ENCODE peak calls at places on chromosome 6, in seven cellular contexts. X is tibial nerve, E is upper lobe of right lung, W is adrenal gland, T is tibial artery, Y is SK-N-SH, U is mammary epithelial cell. B is an unnamed sample.

GRCh38 chr6:51322505-51322904 is 503.8 kb downstream of the TFAP2B start:
- DNase-seq in Y (no peak), W (no peak), E (no peak), U (no peak), X (no peak), T (no peak), B (no peak)

GRCh38 chr6:145815351-145815772 is 767 bp upstream of the FBXO30 start:
- DNase-seq in X (no peak), T (peak; percentile 58), U (no peak), W (peak; percentile 65), Y (peak; percentile 74), E (no peak), B (peak; percentile 21)

GRCh38 chr6:168264593-168265335 is 54.8 kb downstream of the DACT2 start:
- DNase-seq in X (no peak), E (peak; percentile 55), U (no peak), T (peak; percentile 31), Y (no peak), W (no peak), B (no peak)

GRCh38 chr6:133170602-133171001 is 70.6 kb upstream of the EYA4 start:
- DNase-seq in X (no peak), T (no peak), Y (no peak), E (no peak), U (peak; percentile 50), W (no peak), B (no peak)

GRCh38 chr6:54191460-54191859 is 80.2 kb downstream of the MLIP start:
- DNase-seq in Y (no peak), E (no peak), U (peak; percentile 10), T (no peak), W (no peak), X (no peak), B (peak; percentile 87)

GRCh38 chr6:166927942-166928643 is 28.3 kb downstream of the RNASET2 start:
- DNase-seq in X (no peak), E (no peak), T (no peak), W (peak; percentile 49), Y (peak; percentile 47), U (no peak), B (no peak)

GRCh38 chr6:10633216-10633615 is 61.2 kb downstream of the C6orf52 start:
- DNase-seq in U (peak; percentile 94), X (no peak), Y (no peak), W (no peak), E (no peak), T (no peak), B (peak; percentile 82)

GRCh38 chr6:131765853-131766135 is 42.0 kb upstream of the ENPP1 start:
- DNase-seq in T (no peak), Y (no peak), E (no peak), W (no peak), U (no peak), X (no peak), B (no peak)

GRCh38 chr6:147787407-147787806 is 278.9 kb downstream of the SAMD5 start:
- DNase-seq in Y (no peak), E (no peak), W (no peak), T (no peak), U (no peak), X (no peak), B (no peak)

GRCh38 chr6:33817520-33817919 is 13.7 kb upstream of the MLN start:
- DNase-seq in W (no peak), T (no peak), E (no peak), X (no peak), U (no peak), Y (no peak), B (no peak)

GRCh38 chr6:145349950-145350510 is 385.3 kb downstream of the EPM2A start:
- DNase-seq in E (no peak), X (no peak), Y (no peak), U (no peak), W (no peak), T (no peak), B (no peak)

GRCh38 chr6:151630387-151630786 is 136.6 kb downstream of the CCDC170 start:
- DNase-seq in E (no peak), Y (no peak), W (no peak), U (no peak), T (no peak), X (no peak), B (no peak)

GRCh38 chr6:13268914-13269532 is 59.3 kb downstream of the TBC1D7 start:
- DNase-seq in W (no peak), T (peak; percentile 27), U (peak; percentile 55), Y (no peak), E (no peak), X (no peak), B (peak; percentile 79)

GRCh38 chr6:122075084-122075760 is 324.2 kb upstream of the HSF2 start:
- DNase-seq in U (no peak), Y (no peak), T (no peak), E (no peak), X (no peak), W (no peak), B (no peak)

GRCh38 chr6:1251198-1252155 is 60.4 kb upstream of the FOXQ1 start:
- DNase-seq in W (no peak), E (no peak), U (no peak), X (no peak), T (no peak), Y (no peak), B (no peak)

GRCh38 chr6:151291145-151292055 is 51.6 kb downstream of the AKAP12 start:
- DNase-seq in U (no peak), W (peak; percentile 77), X (peak; percentile 16), Y (peak; percentile 39), E (no peak), T (peak; percentile 84), B (peak; percentile 94)

GRCh38 chr6:39934060-39934757 is at the start of gene MOCS1:
- DNase-seq in W (peak; percentile 92), E (peak; percentile 91), Y (peak; percentile 93), X (peak; percentile 80), T (peak; percentile 94), U (peak; percentile 48), B (peak; percentile 61)

GRCh38 chr6:163405412-163406309 is 8.9 kb upstream of the QKI start:
- DNase-seq in E (peak; percentile 89), X (peak; percentile 45), T (peak; percentile 85), W (peak; percentile 88), Y (peak; percentile 51), U (no peak), B (peak; percentile 30)
- H3K27ac ChIP-seq in E (peak overlapping the region; percentile 90), X (peak overlapping the region; percentile 84), T (peak overlapping the region; percentile 86), W (peak overlapping the region; percentile 85), Y (no peak overlapping the region), U (no peak overlapping the region), B (peak overlapping the region; percentile 11)

DNA sequence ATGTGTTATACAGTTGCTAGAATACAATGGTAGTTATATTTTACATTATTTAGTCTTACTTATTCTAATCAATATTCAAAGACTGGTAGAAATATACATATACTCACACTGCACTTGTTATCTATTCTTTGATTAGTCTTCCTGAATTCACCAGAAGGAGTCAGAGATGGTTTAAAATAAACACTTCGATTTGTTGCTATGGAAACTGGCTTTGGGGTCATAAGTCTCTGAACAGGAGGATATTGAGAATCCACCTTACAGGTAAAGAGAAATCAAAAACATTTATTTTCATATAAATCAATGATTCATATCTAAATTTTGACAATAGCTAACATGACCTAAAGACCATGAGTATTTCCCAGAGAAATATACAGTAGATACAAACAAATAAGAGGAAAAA is 41.6 kb downstream of the NUP153 start:
- DNase-seq in W (no peak), Y (no peak), U (no peak), E (no peak), T (no peak), X (no peak), B (no peak)
- H3K4me1 ChIP-seq in W (no peaks in the 10 kb centered on the region), Y (no peaks in the 10 kb centered on the region), U (no peaks in the 10 kb centered on the region), E (no peaks in the 10 kb centered on the region), T (no peaks in the 10 kb centered on the region), X (no peaks in the 10 kb centered on the region), B (no peaks in the 10 kb centered on the region)

GRCh38 chr6:69019832-69020231 is 384.8 kb downstream of the ADGRB3 start:
- DNase-seq in T (no peak), E (no peak), X (no peak), Y (no peak), W (no peak), U (no peak), B (peak; percentile 18)
- H3K27ac ChIP-seq in T (no peak overlapping the region), E (no peak overlapping the region), X (no peak overlapping the region), Y (no peak overlapping the region), W (no peak overlapping the region), U (no peak overlapping the region), B (no peak overlapping the region)

GRCh38 chr6:157079277-157079676 is 244.0 kb downstream of the TMEM242 start:
- DNase-seq in T (no peak), U (no peak), E (no peak), X (no peak), Y (no peak), W (no peak), B (no peak)
- H3K4me1 ChIP-seq in T (no peaks in the 10 kb centered on the region), U (no peaks in the 10 kb centered on the region), E (no peaks in the 10 kb centered on the region), X (peaks cover 7% of the 10 kb centered on the region), Y (peaks cover 21% of the 10 kb centered on the region), W (no peaks in the 10 kb centered on the region), B (no peaks in the 10 kb centered on the region)

DNA sequence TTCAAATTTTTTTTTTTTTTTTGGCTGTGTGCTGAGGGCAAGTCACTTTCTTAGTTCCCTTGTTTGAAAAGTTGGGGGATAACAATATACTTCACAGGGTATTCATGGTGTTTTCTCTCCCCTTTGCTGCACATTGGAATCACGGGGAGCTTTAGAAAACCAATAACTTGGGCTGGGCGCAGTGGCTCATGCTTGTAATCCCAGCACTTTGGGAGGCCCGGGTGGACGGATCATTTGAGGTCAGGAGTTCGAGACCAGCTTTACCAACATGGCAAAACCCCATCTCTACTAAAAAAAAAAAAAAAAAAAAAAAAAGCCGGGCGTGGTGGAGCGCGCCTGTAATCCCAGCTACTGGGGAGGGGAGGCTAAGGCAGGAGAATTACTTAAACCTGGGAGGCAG is 15.9 kb downstream of the SRSF3 start:
- DNase-seq in W (peak; percentile 51), X (no peak), T (peak; percentile 37), E (no peak), U (no peak), Y (no peak), B (no peak)
- H3K27ac ChIP-seq in W (no peak overlapping the region), X (no peak overlapping the region), T (no peak overlapping the region), E (no peak overlapping the region), U (no peak overlapping the region), Y (no peak overlapping the region), B (no peak overlapping the region)

GRCh38 chr6:125922322-125922860 is 34.2 kb upstream of the HINT3 start:
- DNase-seq in T (no peak), Y (no peak), X (no peak), U (no peak), W (no peak), E (no peak), B (no peak)

GRCh38 chr6:125924169-125924568 is 32.4 kb upstream of the HINT3 start:
- DNase-seq in W (peak; percentile 75), E (no peak), T (no peak), Y (no peak), X (no peak), U (peak; percentile 78), B (no peak)

GRCh38 chr6:125924697-125925358 is 31.7 kb upstream of the HINT3 start:
- DNase-seq in X (no peak), U (no peak), W (no peak), E (no peak), T (no peak), Y (no peak), B (no peak)

GRCh38 chr6:125926711-125927110 is 29.9 kb upstream of the HINT3 start:
- DNase-seq in Y (no peak), T (no peak), W (no peak), U (no peak), X (no peak), E (no peak), B (no peak)

DNA sequence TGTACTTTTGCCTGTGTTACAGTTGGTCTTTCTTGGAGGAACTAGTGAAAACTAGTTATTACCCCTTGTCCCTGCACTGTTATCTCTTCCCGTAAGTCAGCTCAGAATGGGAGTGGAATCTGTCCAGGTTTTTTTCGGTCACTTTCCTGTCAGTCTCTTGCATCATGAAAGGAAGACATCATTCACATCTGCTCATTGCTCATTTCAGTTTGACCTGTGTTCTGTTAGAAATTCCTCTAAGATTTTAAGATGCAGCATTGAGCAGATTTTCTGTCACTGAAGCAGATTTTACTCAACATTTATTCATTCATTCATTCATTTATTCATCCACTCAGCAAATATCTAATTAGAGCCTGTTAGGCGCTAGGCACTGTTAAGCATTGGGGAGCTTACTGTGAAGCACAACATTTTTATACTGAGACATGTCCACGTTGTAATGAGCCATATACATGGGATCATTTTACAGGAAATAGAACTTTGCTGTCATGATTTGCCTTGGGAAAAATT is 33.1 kb upstream of the HINT3 start:
- DNase-seq in T (no peak), X (no peak), E (no peak), U (no peak), Y (no peak), W (no peak), B (no peak)
- H3K4me1 ChIP-seq in T (no peaks in the 10 kb centered on the region), X (no peaks in the 10 kb centered on the region), E (peaks cover 15% of the 10 kb centered on the region), U (peaks cover 35% of the 10 kb centered on the region), Y (peaks cover 11% of the 10 kb centered on the region), W (peaks cover 9% of the 10 kb centered on the region), B (peaks cover 3% of the 10 kb centered on the region)

B was measured in fibroblast of lung.